ENCODE peak calls at places on chromosomes 11 and 22, in five cellular contexts. V is mucosa of gallbladder, W is GM12865, H is dermis microvascular lymphatic vessel endothelial cell, J is NCI-H774. L is an unnamed sample.
A peak's percentile ranks its signal among the peaks of the same experiment; 100 is the strongest.

GRCh38 chr11:65952052-65952521 is 6.8 kb downstream of the TSGA10IP start:
- DNase-seq in W (no peak), V (no peak), H (no peak), J (no peak), L (no peak)

GRCh38 chr11:12239396-12240298 is 129.3 kb downstream of the MICAL2 start:
- DNase-seq in V (peak; percentile 77), J (no peak), W (no peak), H (peak; percentile 97), L (no peak)

GRCh38 chr11:91489989-91490388 is 734.6 kb upstream of the FAT3 start:
- DNase-seq in J (no peak), H (no peak), V (no peak), W (no peak), L (no peak)

GRCh38 chr11:5507177-5507576 is 2.6 kb downstream of the UBQLN3 start:
- DNase-seq in W (no peak), V (no peak), H (no peak), J (no peak), L (no peak)

GRCh38 chr11:62400760-62401159 is 18.1 kb upstream of the SCGB1A1 start:
- DNase-seq in V (peak; percentile 83), J (no peak), H (no peak), W (no peak), L (peak; percentile 51)

GRCh38 chr11:60785806-60786361 is 751 bp downstream of the MS4A10 start:
- DNase-seq in H (no peak), V (no peak), J (no peak), W (no peak), L (no peak)

GRCh38 chr11:119316017-119316728 is 757 bp downstream of the MCAM start:
- DNase-seq in V (no peak), H (no peak), J (no peak), W (no peak), L (peak; percentile 76)

GRCh38 chr11:120457996-120458395 is 53.6 kb upstream of the GRIK4 start:
- DNase-seq in V (no peak), H (no peak), J (no peak), W (no peak), L (no peak)

GRCh38 chr11:114088836-114089235 is 29.3 kb downstream of the ZBTB16 start:
- DNase-seq in J (no peak), W (no peak), V (no peak), H (no peak), L (no peak)

GRCh38 chr22:48153726-48154125 is 1391.3 kb downstream of the TBC1D22A start:
- DNase-seq in H (no peak), J (no peak), W (no peak), V (no peak), L (no peak)

GRCh38 chr11:37026741-37027140 is 428.7 kb upstream of the RAG2 start:
- DNase-seq in H (no peak), J (no peak), V (no peak), W (no peak), L (no peak)

GRCh38 chr11:65558002-65558784 is at the start of gene LTBP3:
- DNase-seq in J (peak; percentile 49), H (peak; percentile 37), W (no peak), V (peak; percentile 76), L (peak; percentile 40)

GRCh38 chr11:58057481-58057880 is 26.7 kb downstream of the OR6Q1 start:
- DNase-seq in H (no peak), W (no peak), J (no peak), V (no peak), L (no peak)

GRCh38 chr11:45037425-45038005 is 86.8 kb upstream of the TP53I11 start:
- DNase-seq in H (no peak), V (no peak), J (no peak), W (no peak), L (no peak)

GRCh38 chr22:22744412-22745224 is 100.2 kb downstream of the GGTLC2 start:
- DNase-seq in W (no peak), J (no peak), V (no peak), H (no peak), L (no peak)

GRCh38 chr22:46915978-46916730 is 153.7 kb downstream of the TBC1D22A start:
- DNase-seq in J (no peak), V (no peak), H (no peak), W (no peak), L (no peak)

GRCh38 chr11:72760543-72761400 is 8.6 kb upstream of the ARAP1 start:
- DNase-seq in H (no peak), W (no peak), V (no peak), J (no peak), L (no peak)

GRCh38 chr11:86091566-86091965 is 22.7 kb upstream of the PICALM start:
- DNase-seq in V (no peak), J (no peak), W (no peak), H (no peak), L (peak; percentile 13)

GRCh38 chr11:107785401-107785800 is 73.2 kb downstream of the SLC35F2 start:
- DNase-seq in H (no peak), V (no peak), J (no peak), W (peak; percentile 25), L (no peak)

GRCh38 chr11:119016216-119017009 is 1.7 kb downstream of the RPS25 start:
- DNase-seq in J (no peak), W (no peak), H (no peak), V (no peak), L (no peak)

GRCh38 chr11:119844808-119845207 is 115.8 kb upstream of the NECTIN1 start:
- DNase-seq in H (no peak), V (no peak), J (no peak), W (no peak), L (no peak)

GRCh38 chr11:61254403-61255025 is 13.5 kb downstream of the PGA5 start:
- DNase-seq in V (peak; percentile 59), J (peak; percentile 47), H (peak; percentile 45), W (peak; percentile 79), L (no peak)

GRCh38 chr11:6391548-6392134 is 1.4 kb downstream of the SMPD1 start:
- DNase-seq in J (no peak), V (no peak), H (no peak), W (no peak), L (no peak)

GRCh38 chr11:102112654-102112926 is 2.3 kb downstream of the YAP1 start:
- DNase-seq in W (no peak), J (no peak), H (no peak), V (no peak), L (no peak)

GRCh38 chr11:12914401-12914912 is 94.7 kb upstream of the RASSF10 start:
- DNase-seq in V (peak; percentile 33), W (peak; percentile 49), J (no peak), H (no peak), L (no peak)

GRCh38 chr11:67483901-67484665 is 1.3 kb downstream of the AIP start:
- DNase-seq in J (no peak), V (no peak), H (no peak), W (peak; percentile 59), L (no peak)

GRCh38 chr11:70230840-70231710 is 28.0 kb downstream of the FADD start:
- DNase-seq in H (no peak), W (no peak), V (no peak), J (no peak), L (no peak)

GRCh38 chr11:68430801-68431200 is 29.8 kb upstream of the PPP6R3 start:
- DNase-seq in V (peak; percentile 59), H (no peak), W (no peak), J (no peak), L (no peak)

GRCh38 chr11:129658558-129658882 is 157.1 kb upstream of the TMEM45B start:
- DNase-seq in J (no peak), V (no peak), W (no peak), H (no peak), L (no peak)

GRCh38 chr11:729492-730074 is 17.7 kb upstream of the TALDO1 start:
- DNase-seq in H (no peak), W (no peak), V (no peak), J (no peak), L (no peak)

L was measured in thoracic aorta.